ENCODE peak calls at places on chromosomes 4 and X, in ten cellular contexts. J is GM23248; R is AG09319; C is iris pigment epithelial cell; F is mammary epithelial cell; X is effector memory CD8-positive, alpha-beta T cell; N is immature natural killer cell; P is aorta; D is NCI-H2107; K is neural progenitor cell. M is an unnamed sample.

GRCh38 chr4:14184265-14184664 is 556.7 kb upstream of the BOD1L1 start:
- DNase-seq in J (peak), R (peak), C (no peak), F (no peak), X (no peak), N (no peak), P (no peak), D (no peak), K (peak), M (no peak)

GRCh38 chr4:8607603-8608481 is 15.3 kb downstream of the CPZ start:
- DNase-seq in J (peak), R (no peak), C (no peak), F (no peak), X (peak), N (no peak), P (no peak), D (no peak), K (peak), M (peak)

GRCh38 chr4:2592572-2592971 is 56.1 kb downstream of the FAM193A start:
- DNase-seq in J (no peak), R (no peak), C (no peak), F (no peak), X (no peak), N (no peak), P (no peak), D (no peak), K (peak), M (no peak)

GRCh38 chr4:8391972-8392371 is 48.6 kb downstream of the ACOX3 start:
- DNase-seq in J (peak), R (peak), C (peak), F (peak), X (no peak), N (no peak), P (no peak), D (no peak), K (no peak), M (peak)

GRCh38 chrX:152635941-152636340 is 1.8 kb upstream of the GABRQ start:
- DNase-seq in J (peak), R (peak), C (peak), F (peak), X (no peak), N (no peak), P (no peak), D (no peak), K (peak), M (peak)

GRCh38 chr4:77308843-77309242 is 151.8 kb downstream of the CCNG2 start:
- DNase-seq in J (peak), R (no peak), C (peak), F (peak), X (no peak), N (no peak), P (no peak), D (no peak), K (peak), M (peak)

GRCh38 chr4:128320656-128321055 is 33.0 kb upstream of the PGRMC2 start:
- DNase-seq in J (peak), R (no peak), C (no peak), F (no peak), X (no peak), N (no peak), P (no peak), D (no peak), K (no peak), M (peak)

GRCh38 chr4:121950680-121951569 is 935 bp downstream of the TRPC3 start:
- DNase-seq in J (peak), R (no peak), C (no peak), F (no peak), X (peak), N (no peak), P (peak), D (no peak), K (peak), M (no peak)

GRCh38 chrX:13721819-13722527 is 12.4 kb downstream of the TRAPPC2 start:
- DNase-seq in J (peak), R (peak), C (peak), F (no peak), X (no peak), N (no peak), P (no peak), D (peak), K (no peak), M (no peak)

GRCh38 chrX:51437521-51437920 is 58.9 kb downstream of the NUDT11 start:
- DNase-seq in J (no peak), R (no peak), C (no peak), F (no peak), X (no peak), N (no peak), P (no peak), D (no peak), K (no peak), M (no peak)

GRCh38 chr4:10079256-10079655 is 37.3 kb downstream of the WDR1 start:
- DNase-seq in J (no peak), R (no peak), C (no peak), F (no peak), X (no peak), N (no peak), P (no peak), D (no peak), K (no peak), M (no peak)

GRCh38 chr4:40833212-40833611 is 83.5 kb downstream of the NSUN7 start:
- DNase-seq in J (no peak), R (no peak), C (no peak), F (no peak), X (no peak), N (no peak), P (no peak), D (no peak), K (no peak), M (no peak)

GRCh38 chr4:18571252-18571885 is 549.8 kb upstream of the LCORL start:
- DNase-seq in J (no peak), R (no peak), C (no peak), F (no peak), X (no peak), N (no peak), P (no peak), D (no peak), K (no peak), M (peak)

GRCh38 chr4:126405369-126405982 is 1090.7 kb downstream of the FAT4 start:
- DNase-seq in J (peak), R (peak), C (peak), F (peak), X (no peak), N (no peak), P (no peak), D (no peak), K (peak), M (peak)

GRCh38 chr4:81664079-81664478 is 192.4 kb upstream of the RASGEF1B start:
- DNase-seq in J (no peak), R (no peak), C (no peak), F (peak), X (no peak), N (no peak), P (no peak), D (no peak), K (no peak), M (peak)

GRCh38 chr4:87321888-87322287 is 794 bp downstream of the HSD17B13 start:
- DNase-seq in J (no peak), R (no peak), C (no peak), F (no peak), X (no peak), N (no peak), P (no peak), D (no peak), K (no peak), M (no peak)

GRCh38 chr4:112916868-112917267 is 132.6 kb upstream of the ANK2 start:
- DNase-seq in J (peak), R (no peak), C (peak), F (no peak), X (no peak), N (no peak), P (no peak), D (no peak), K (no peak), M (no peak)

GRCh38 chrX:49627030-49627777 is 28.4 kb downstream of the GAGE1 start:
- DNase-seq in J (peak), R (no peak), C (peak), F (peak), X (no peak), N (peak), P (peak), D (no peak), K (peak), M (peak)

GRCh38 chrX:78712381-78712780 is 35.1 kb upstream of the LPAR4 start:
- DNase-seq in J (no peak), R (peak), C (peak), F (no peak), X (no peak), N (no peak), P (no peak), D (no peak), K (no peak), M (no peak)

GRCh38 chrX:65407157-65407626 is 127.4 kb downstream of the LAS1L start:
- DNase-seq in J (peak), R (no peak), C (no peak), F (peak), X (no peak), N (no peak), P (no peak), D (no peak), K (peak), M (no peak)

GRCh38 chr4:137994858-137995257 is 247.3 kb downstream of the SLC7A11 start:
- DNase-seq in J (peak), R (no peak), C (peak), F (no peak), X (no peak), N (no peak), P (no peak), D (no peak), K (no peak), M (peak)

GRCh38 chr4:6578221-6578620 is 3.2 kb downstream of the MAN2B2 start:
- DNase-seq in J (no peak), R (no peak), C (no peak), F (no peak), X (no peak), N (no peak), P (no peak), D (no peak), K (no peak), M (no peak)

GRCh38 chrX:1894656-1895055 is 279.8 kb downstream of the ASMT start:
- DNase-seq in J (no peak), R (no peak), C (no peak), F (no peak), X (no peak), N (no peak), P (no peak), D (no peak), K (no peak), M (no peak)

GRCh38 chr4:58649236-58649635 is 1539.1 kb upstream of the IGFBP7 start:
- DNase-seq in J (no peak), R (no peak), C (no peak), F (no peak), X (no peak), N (no peak), P (no peak), D (no peak), K (no peak), M (no peak)

GRCh38 chr4:7987148-7987989 is 47.7 kb upstream of the AFAP1 start:
- DNase-seq in J (peak), R (peak), C (peak), F (peak), X (peak), N (peak), P (peak), D (peak), K (peak), M (peak)

GRCh38 chrX:119529355-119530276 is 35.6 kb downstream of the STEEP1 start:
- DNase-seq in J (no peak), R (no peak), C (peak), F (no peak), X (no peak), N (no peak), P (no peak), D (no peak), K (no peak), M (no peak)

GRCh38 chr4:3301450-3302163 is 8.8 kb downstream of the RGS12 start:
- DNase-seq in J (no peak), R (no peak), C (no peak), F (no peak), X (no peak), N (no peak), P (peak), D (no peak), K (no peak), M (no peak)

GRCh38 chrX:1395646-1396216 is 3.8 kb upstream of the SLC25A6 start:
- DNase-seq in J (no peak), R (no peak), C (no peak), F (no peak), X (no peak), N (no peak), P (peak), D (no peak), K (no peak), M (no peak)

GRCh38 chr4:48095441-48095840 is 38.6 kb downstream of the TXK start:
- DNase-seq in J (no peak), R (no peak), C (no peak), F (no peak), X (no peak), N (no peak), P (no peak), D (no peak), K (no peak), M (no peak)

GRCh38 chr4:23174179-23174578 is 481.4 kb downstream of the GBA3 start:
- DNase-seq in J (no peak), R (no peak), C (no peak), F (no peak), X (no peak), N (no peak), P (no peak), D (no peak), K (no peak), M (no peak)

GRCh38 chr4:37977471-37978452 is 17.6 kb downstream of the PTTG2 start:
- DNase-seq in J (peak), R (peak), C (peak), F (peak), X (peak), N (peak), P (peak), D (no peak), K (peak), M (peak)